ENCODE peak calls at places on chromosomes 7 and 10, in seven cellular contexts. P is HCT116, B is H1, S is GM12878, O is SK-N-SH, H is HepG2, A is K562. Q is an unnamed sample.

GRCh38 chr10:44267007-44267406 is 117.9 kb downstream of the CXCL12 start:
- DNase-seq in O (no peak), S (no peak), B (no peak), H (no peak), P (no peak), A (no peak), Q (no peak)

GRCh38 chr7:157208758-157209413 is 70.2 kb downstream of the UBE3C start:
- DNase-seq in B (no peak), P (no peak), A (no peak), H (no peak), S (no peak), O (no peak), Q (no peak)

GRCh38 chr7:23691320-23691719 is 11.3 kb downstream of the FAM221A start:
- DNase-seq in S (no peak), A (no peak), H (no peak), P (no peak), B (no peak), O (no peak), Q (peak)

GRCh38 chr10:124696446-124697392 is 47.5 kb downstream of the FAM53B start:
- DNase-seq in S (peak), P (no peak), A (no peak), O (no peak), H (no peak), B (no peak), Q (no peak)

GRCh38 chr10:14954934-14955333 is 1.0 kb upstream of the DCLRE1C start:
- DNase-seq in P (no peak), H (no peak), O (no peak), A (no peak), B (no peak), S (no peak), Q (no peak)

GRCh38 chr7:116511552-116512523 is 12.3 kb downstream of the CAV2 start:
- DNase-seq in A (peak), P (peak), S (peak), O (no peak), B (no peak), H (peak), Q (no peak)

GRCh38 chr7:44678468-44679179 is 70.0 kb upstream of the ZMIZ2 start:
- DNase-seq in H (peak), S (no peak), B (no peak), P (no peak), O (no peak), A (no peak), Q (peak)

GRCh38 chr10:96283351-96283750 is 12.0 kb upstream of the BLNK start:
- DNase-seq in O (no peak), S (no peak), P (no peak), H (no peak), B (no peak), A (no peak), Q (no peak)

GRCh38 chr7:115748123-115748738 is 282.3 kb downstream of the TFEC start:
- DNase-seq in A (no peak), H (peak), O (no peak), P (peak), B (no peak), S (no peak), Q (peak)

GRCh38 chr10:4939224-4940072 is 23.8 kb upstream of the AKR1C1 start:
- DNase-seq in A (no peak), S (no peak), P (no peak), H (peak), B (no peak), O (no peak), Q (no peak)

GRCh38 chr7:521221-522070 is 1.8 kb upstream of the PDGFA start:
- DNase-seq in P (no peak), H (no peak), O (peak), S (no peak), A (no peak), B (no peak), Q (no peak)

GRCh38 chr7:93821463-93821862 is 69.1 kb downstream of the TFPI2 start:
- DNase-seq in P (no peak), H (no peak), A (no peak), S (no peak), B (no peak), O (no peak), Q (no peak)

GRCh38 chr10:62760401-62760800 is 44.1 kb upstream of the ADO start:
- DNase-seq in O (no peak), P (no peak), B (no peak), A (no peak), S (no peak), H (no peak), Q (no peak)
- TF ChIP-seq JUND in O (no peak), P (no peak), B (no peak), A (no peak), S (no peak), H (no peak), Q (no peak)

GRCh38 chr10:12351447-12351846 is 2.1 kb downstream of the CAMK1D start:
- DNase-seq in A (no peak), P (no peak), O (no peak), H (no peak), S (no peak), B (no peak), Q (no peak)

GRCh38 chr10:12349628-12350166 is 350 bp downstream of the CAMK1D start:
- DNase-seq in A (no peak), O (no peak), H (no peak), B (no peak), P (no peak), S (no peak), Q (no peak)

GRCh38 chr10:12350925-12351324 is 1.6 kb downstream of the CAMK1D start:
- DNase-seq in O (no peak), B (no peak), H (no peak), A (no peak), S (no peak), P (no peak), Q (no peak)

GRCh38 chr10:12348870-12349627 is at the start of gene CAMK1D:
- DNase-seq in B (peak), S (no peak), P (no peak), O (peak), H (no peak), A (peak), Q (peak)

DNA sequence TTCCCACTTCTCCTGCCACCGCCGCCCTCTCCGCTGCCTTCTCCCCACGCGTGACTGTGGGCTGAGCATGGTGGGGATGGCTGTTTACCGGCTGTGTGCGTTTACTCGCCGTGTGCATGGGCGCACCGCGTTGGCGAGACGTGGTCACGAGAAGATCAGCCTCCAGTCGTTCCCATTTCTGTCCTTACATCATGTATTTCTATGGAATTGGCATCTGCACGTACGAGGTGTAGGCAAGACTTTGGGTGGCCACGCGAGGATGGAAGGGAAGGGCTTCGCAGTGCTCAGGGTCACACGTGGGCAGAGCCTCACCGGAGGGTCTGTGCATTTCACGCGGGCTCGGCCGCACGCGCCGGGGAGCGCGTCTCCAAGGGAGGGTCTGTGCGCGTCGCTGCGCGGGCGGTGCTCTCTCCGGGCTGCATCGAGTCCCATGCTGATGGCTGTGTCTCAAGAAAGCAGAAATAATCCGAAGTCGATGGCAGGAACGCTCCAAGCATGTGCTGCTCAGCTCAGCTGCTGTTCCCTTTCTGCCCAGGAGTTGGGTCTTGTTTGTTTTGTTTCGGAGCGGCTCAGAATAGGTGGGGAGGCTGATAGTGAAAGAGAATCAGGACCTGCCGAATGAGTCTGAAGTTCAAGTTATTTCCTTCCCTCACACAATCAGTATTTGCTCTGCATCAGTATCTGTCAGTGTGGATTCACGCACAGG is 973 bp downstream of the CAMK1D start:
- DNase-seq in A (no peak), H (peak), P (no peak), S (no peak), B (no peak), O (peak), Q (peak)
- TF ChIP-seq JUND in A (no peak), H (no peak), P (no peak), S (no peak), B (no peak), O (no peak), Q (no peak)

GRCh38 chr10:3421537-3422257 is 249.1 kb upstream of the PITRM1 start:
- DNase-seq in A (no peak), B (no peak), O (no peak), H (no peak), S (no peak), P (no peak), Q (no peak)

GRCh38 chr10:3418901-3419300 is 246.3 kb upstream of the PITRM1 start:
- DNase-seq in A (no peak), S (no peak), B (no peak), H (no peak), P (no peak), O (no peak), Q (no peak)

GRCh38 chr10:3418041-3418760 is 245.6 kb upstream of the PITRM1 start:
- DNase-seq in A (no peak), O (no peak), S (no peak), B (no peak), H (no peak), P (no peak), Q (no peak)

GRCh38 chr10:3420527-3421469 is 248.2 kb upstream of the PITRM1 start:
- DNase-seq in O (no peak), H (no peak), B (no peak), A (no peak), P (no peak), S (no peak), Q (no peak)

DNA sequence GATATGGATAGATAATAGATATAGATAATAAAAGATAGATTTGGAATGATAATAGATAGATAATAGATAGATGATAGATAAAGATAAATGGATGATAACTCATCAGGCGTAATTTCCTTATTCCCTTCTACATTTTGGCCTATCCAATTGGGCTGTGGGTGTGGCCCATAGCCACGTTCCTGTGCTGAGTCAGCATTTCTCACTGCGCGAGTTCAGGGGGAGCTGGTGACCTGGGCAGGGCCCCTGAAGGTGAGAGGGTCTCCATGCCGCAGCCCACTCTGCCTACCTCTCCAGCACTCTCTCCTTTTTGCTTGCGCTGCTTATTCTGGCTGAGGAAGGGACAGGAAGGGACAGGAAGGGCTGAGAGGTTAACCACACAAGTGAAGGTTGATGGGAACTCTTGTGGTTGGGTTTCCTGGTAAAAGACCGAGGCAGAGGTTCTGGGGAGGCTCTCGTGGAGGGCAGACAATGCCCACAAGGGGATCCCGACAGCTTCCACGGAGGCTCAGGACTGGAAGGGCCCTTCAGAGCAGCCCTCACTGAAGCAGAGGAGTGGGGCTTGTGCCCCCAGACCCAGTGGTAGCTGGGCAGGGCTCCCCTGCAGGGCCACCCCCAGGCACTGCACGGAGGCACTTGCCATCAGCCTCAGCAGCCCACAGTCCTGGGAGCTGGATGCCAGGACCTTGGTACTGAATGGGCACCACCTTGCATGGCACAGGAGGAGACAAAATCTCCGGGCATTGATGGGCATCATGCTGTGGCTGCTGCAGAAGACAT is 247.3 kb upstream of the PITRM1 start:
- DNase-seq in H (no peak), B (no peak), A (no peak), O (no peak), P (no peak), S (no peak), Q (no peak)
- TF ChIP-seq JUND in H (no peak), B (no peak), A (no peak), O (no peak), P (no peak), S (no peak), Q (no peak)

GRCh38 chr10:88152720-88153119 is 289.3 kb downstream of the PTEN start:
- DNase-seq in H (no peak), P (peak), A (no peak), S (peak), B (no peak), O (peak), Q (peak)

GRCh38 chr10:88149906-88150305 is 286.5 kb downstream of the PTEN start:
- DNase-seq in H (no peak), P (no peak), O (no peak), A (no peak), S (no peak), B (no peak), Q (no peak)

GRCh38 chr10:88154596-88155250 is 291.3 kb downstream of the PTEN start:
- DNase-seq in P (no peak), S (no peak), O (no peak), H (no peak), B (no peak), A (no peak), Q (no peak)

GRCh38 chr10:88147000-88147798 is 283.8 kb downstream of the PTEN start:
- DNase-seq in B (no peak), A (no peak), O (no peak), P (no peak), S (no peak), H (no peak), Q (no peak)

DNA sequence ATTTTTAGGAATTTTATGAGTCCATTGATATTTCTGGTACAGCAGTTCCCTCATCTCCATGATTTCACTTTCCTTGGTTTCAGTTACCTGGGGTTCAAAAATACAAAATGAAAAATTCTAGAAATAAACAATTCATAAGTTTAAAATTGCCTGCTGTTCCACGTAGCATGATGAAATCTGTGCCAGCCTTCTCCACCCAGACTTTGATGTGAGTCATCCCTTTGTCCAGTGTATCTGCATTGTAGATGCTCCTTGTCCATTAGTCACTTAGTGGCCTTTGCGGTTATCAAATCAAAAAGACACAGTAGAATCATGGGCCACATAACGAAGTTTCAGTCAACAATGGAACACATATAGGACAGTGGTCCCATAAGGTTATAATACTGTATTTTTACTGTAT is 286.9 kb downstream of the PTEN start:
- DNase-seq in P (no peak), B (no peak), S (no peak), O (no peak), H (no peak), A (no peak), Q (no peak)
- TF ChIP-seq JUND in P (peak), B (no peak), S (no peak), O (peak), H (no peak), A (no peak), Q (no peak)

GRCh38 chr7:25835191-25835590 is 316.8 kb upstream of the NFE2L3 start:
- DNase-seq in P (no peak), H (no peak), O (no peak), B (no peak), A (no peak), S (no peak), Q (no peak)
- TF ChIP-seq JUND in P (no peak), H (no peak), O (no peak), B (no peak), A (no peak), S (no peak), Q (no peak)

GRCh38 chr7:94883676-94884075 is 23.7 kb upstream of the PPP1R9A start:
- DNase-seq in B (no peak), A (no peak), O (no peak), S (no peak), H (no peak), P (no peak), Q (no peak)

GRCh38 chr7:94893661-94894060 is 13.7 kb upstream of the PPP1R9A start:
- DNase-seq in S (no peak), O (no peak), A (no peak), H (no peak), B (no peak), P (no peak), Q (no peak)

GRCh38 chr7:94888542-94888941 is 18.9 kb upstream of the PPP1R9A start:
- DNase-seq in H (peak), A (no peak), S (no peak), B (no peak), P (peak), O (no peak), Q (peak)

GRCh38 chr7:94888995-94889523 is 18.3 kb upstream of the PPP1R9A start:
- DNase-seq in A (no peak), S (no peak), B (no peak), P (no peak), O (no peak), H (no peak), Q (no peak)
- TF ChIP-seq JUND in A (no peak), S (no peak), B (no peak), P (no peak), O (no peak), H (no peak), Q (no peak)

GRCh38 chr7:99928994-99929729 is at the start of gene GJC3:
- DNase-seq in P (peak), S (no peak), O (peak), H (peak), A (peak), B (no peak), Q (peak)
- TF ChIP-seq JUND in P (no peak), S (no peak), O (no peak), H (no peak), A (no peak), B (no peak), Q (no peak)

GRCh38 chr10:72954596-72955569 is at the start of gene PLA2G12B:
- DNase-seq in H (peak), S (no peak), O (peak), B (no peak), A (no peak), P (no peak), Q (no peak)
- TF ChIP-seq JUND in H (no peak), S (no peak), O (no peak), B (no peak), A (no peak), P (no peak), Q (no peak)